ENCODE peak calls at places on chromosomes 12 and 14, in nine cellular contexts. G is right lobe of liver, B is GM12878, E is brain microvascular endothelial cell, L is Panc1, H is transverse colon, C is psoas muscle, Z is right atrium auricular region, S is heart right ventricle. Y is an unnamed sample.

GRCh38 chr12:43277630-43278267 is 274.3 kb downstream of the ADAMTS20 start:
- DNase-seq in G (no peak), B (no peak), E (peak; percentile 79), L (peak; percentile 10), H (no peak), C (no peak), Z (no peak), S (no peak), Y (peak; percentile 55)

GRCh38 chr14:58871972-58872530 is 234.3 kb downstream of the DACT1 start:
- DNase-seq in G (no peak), B (no peak), E (peak; percentile 36), L (no peak), H (no peak), C (no peak), Z (no peak), S (no peak), Y (no peak)

GRCh38 chr12:92140919-92141536 is 4.6 kb downstream of the BTG1 start:
- DNase-seq in G (no peak), B (no peak), E (no peak), L (no peak), H (no peak), C (no peak), Z (no peak), S (no peak), Y (no peak)

GRCh38 chr14:21068521-21069387 is 1.4 kb upstream of the ARHGEF40 start:
- DNase-seq in G (no peak), B (no peak), E (peak; percentile 39), L (no peak), H (peak; percentile 71), C (peak; percentile 76), Z (peak; percentile 77), S (peak; percentile 73), Y (no peak)

GRCh38 chr14:100584056-100585031 is 2.9 kb downstream of the BEGAIN start:
- DNase-seq in G (peak; percentile 23), B (no peak), E (no peak), L (no peak), H (no peak), C (peak; percentile 20), Z (no peak), S (no peak), Y (no peak)

GRCh38 chr12:115752151-115752550 is 525.3 kb downstream of the MED13L start:
- DNase-seq in G (no peak), B (no peak), E (peak; percentile 28), L (no peak), H (no peak), C (no peak), Z (no peak), S (peak; percentile 15), Y (peak; percentile 11)

GRCh38 chr14:32980887-32981501 is 42.3 kb downstream of the NPAS3 start:
- DNase-seq in G (no peak), B (no peak), E (no peak), L (no peak), H (no peak), C (no peak), Z (no peak), S (no peak), Y (no peak)

GRCh38 chr14:26403760-26404159 is 194.1 kb downstream of the NOVA1 start:
- DNase-seq in G (no peak), B (no peak), E (no peak), L (no peak), H (no peak), C (no peak), Z (no peak), S (no peak), Y (no peak)

GRCh38 chr14:28083456-28083855 is 683.1 kb upstream of the FOXG1 start:
- DNase-seq in G (no peak), B (no peak), E (no peak), L (no peak), H (no peak), C (no peak), Z (no peak), S (no peak), Y (no peak)

GRCh38 chr12:47837190-47838171 is 17.8 kb upstream of the HDAC7 start:
- DNase-seq in G (no peak), B (peak; percentile 20), E (no peak), L (peak; percentile 59), H (peak; percentile 78), C (peak; percentile 78), Z (no peak), S (peak; percentile 75), Y (no peak)

GRCh38 chr12:32116897-32117296 is 10.2 kb downstream of the BICD1 start:
- DNase-seq in G (no peak), B (no peak), E (no peak), L (no peak), H (no peak), C (no peak), Z (no peak), S (no peak), Y (no peak)

GRCh38 chr12:95582230-95583058 is 31.2 kb upstream of the USP44 start:
- DNase-seq in G (no peak), B (no peak), E (peak; percentile 18), L (no peak), H (no peak), C (no peak), Z (no peak), S (no peak), Y (no peak)

GRCh38 chr12:42756841-42757661 is 167.5 kb upstream of the PRICKLE1 start:
- DNase-seq in G (no peak), B (no peak), E (peak; percentile 97), L (no peak), H (no peak), C (no peak), Z (no peak), S (no peak), Y (peak; percentile 81)

GRCh38 chr12:67741234-67741633 is 92.7 kb downstream of the DYRK2 start:
- DNase-seq in G (no peak), B (no peak), E (no peak), L (no peak), H (no peak), C (no peak), Z (no peak), S (no peak), Y (no peak)

GRCh38 chr14:76811561-76811960 is 1.1 kb downstream of the ANGEL1 start:
- DNase-seq in G (no peak), B (no peak), E (no peak), L (no peak), H (no peak), C (no peak), Z (no peak), S (no peak), Y (no peak)

DNA sequence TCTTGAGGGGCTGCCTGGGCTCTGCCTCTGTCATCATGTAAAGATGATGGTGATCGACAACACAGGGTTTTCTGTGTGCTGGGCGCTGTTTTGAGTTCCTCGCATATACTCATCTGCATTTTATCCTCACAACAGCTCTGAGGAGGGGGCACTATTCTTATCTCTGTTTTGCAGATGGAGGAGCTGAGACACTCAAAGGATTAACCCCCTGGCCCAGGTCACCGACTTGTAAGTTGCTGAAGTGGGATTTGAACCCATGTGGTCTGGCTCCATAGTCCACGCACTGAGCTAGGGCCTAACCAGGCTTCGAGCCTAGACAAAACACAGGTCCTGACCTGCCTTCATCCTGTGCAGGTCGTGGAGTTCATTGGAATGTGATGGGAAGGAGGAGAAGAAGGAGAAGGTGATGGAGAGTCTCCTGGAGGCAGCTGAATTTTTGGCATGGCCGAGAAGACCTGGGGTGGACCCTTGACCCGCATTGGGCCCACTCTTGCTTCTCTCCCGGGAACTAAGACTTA is 140.0 kb downstream of the ASCL4 start:
- DNase-seq in G (no peak), B (no peak), E (no peak), L (no peak), H (no peak), C (no peak), Z (no peak), S (no peak), Y (no peak)
- H3K27ac ChIP-seq in G (no peak overlapping the region), B (no peak overlapping the region), E (no peak overlapping the region), L (no peak overlapping the region), H (no peak overlapping the region), C (no peak overlapping the region), Z (no peak overlapping the region), S (no peak overlapping the region), Y (no peak overlapping the region)

GRCh38 chr12:78101946-78102635 is 271.4 kb downstream of the NAV3 start:
- DNase-seq in G (no peak), B (no peak), E (no peak), L (no peak), H (no peak), C (no peak), Z (no peak), S (no peak), Y (no peak)
- TF ChIP-seq CTCF in G (no peak), B (no peak), E (peak; percentile 25), L (no peak), H (no peak), C (no peak), Z (no peak), S (no peak), Y (no peak)

GRCh38 chr12:93205361-93205760 is 172.4 kb upstream of the NUDT4 start:
- DNase-seq in G (no peak), B (no peak), E (no peak), L (no peak), H (no peak), C (no peak), Z (no peak), S (peak; percentile 31), Y (no peak)
- H3K27ac ChIP-seq in G (no peak overlapping the region), B (no peak overlapping the region), E (no peak overlapping the region), L (no peak overlapping the region), H (no peak overlapping the region), C (no peak overlapping the region), Z (no peak overlapping the region), S (no peak overlapping the region), Y (no peak overlapping the region)

GRCh38 chr12:130194154-130194553 is 31.9 kb downstream of the FZD10 start:
- DNase-seq in G (no peak), B (no peak), E (no peak), L (no peak), H (no peak), C (no peak), Z (peak; percentile 28), S (no peak), Y (no peak)

GRCh38 chr12:130195369-130195768 is 33.1 kb downstream of the FZD10 start:
- DNase-seq in G (no peak), B (no peak), E (no peak), L (no peak), H (no peak), C (no peak), Z (no peak), S (no peak), Y (no peak)

GRCh38 chr12:130195776-130196175 is 33.5 kb downstream of the FZD10 start:
- DNase-seq in G (no peak), B (no peak), E (no peak), L (no peak), H (no peak), C (no peak), Z (peak; percentile 40), S (no peak), Y (no peak)

GRCh38 chr12:130196827-130197226 is 34.6 kb downstream of the FZD10 start:
- DNase-seq in G (no peak), B (no peak), E (no peak), L (no peak), H (no peak), C (no peak), Z (no peak), S (no peak), Y (no peak)

DNA sequence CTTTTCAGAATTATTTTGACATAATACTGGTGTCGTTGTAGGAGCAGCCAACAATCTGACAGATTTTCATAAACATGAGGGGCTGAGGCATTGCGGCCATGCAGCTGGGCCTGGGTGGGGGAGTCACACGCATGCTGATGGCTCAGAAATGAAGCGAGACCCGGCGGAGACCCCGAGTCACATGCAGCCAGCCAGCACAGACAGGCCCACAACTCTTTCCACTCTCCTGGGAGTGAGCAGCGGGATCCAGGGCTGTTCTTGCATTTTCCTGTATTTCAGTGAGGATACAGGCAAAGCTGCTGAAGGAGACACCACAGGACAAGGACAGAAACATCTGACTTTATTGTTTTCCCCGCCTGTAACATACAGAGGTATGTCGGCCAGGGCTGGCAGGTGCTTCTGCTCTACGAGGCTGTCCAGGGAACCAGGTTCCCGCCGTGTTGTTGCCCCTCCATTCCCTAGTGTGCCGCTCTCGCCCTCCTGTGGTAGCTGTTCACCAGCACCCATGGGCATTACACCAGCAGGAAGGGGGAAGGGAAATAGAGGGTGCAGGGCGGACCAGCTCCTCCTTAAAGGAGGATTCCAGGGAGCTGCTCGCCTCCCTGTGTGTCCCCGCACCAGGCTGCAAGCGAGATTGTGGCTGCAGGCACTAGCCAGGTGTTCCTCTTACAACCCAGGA is 30.5 kb downstream of the FZD10 start:
- DNase-seq in G (peak; percentile 42), B (no peak), E (no peak), L (no peak), H (no peak), C (no peak), Z (peak; percentile 49), S (no peak), Y (no peak)
- TF ChIP-seq CTCF in G (no peak), B (no peak), E (no peak), L (no peak), H (no peak), C (no peak), Z (no peak), S (no peak), Y (no peak)